ENCODE peak calls at places on chromosomes 16 and 17, in nine cellular contexts. W is esophagus squamous epithelium, G is H1, N is stomach, H is prostate gland, L is HCT116, M is body of pancreas, Q is right lobe of liver, I is spleen. O is an unnamed sample.

GRCh38 chr16:77171750-77172635 is 19.0 kb upstream of the MON1B start:
- DNase-seq in W (no peak), Q (no peak), H (peak; percentile 63), G (no peak), N (no peak), M (peak; percentile 67), L (peak; percentile 49), I (no peak), O (no peak)

GRCh38 chr17:71472809-71473789 is 647.7 kb upstream of the SOX9 start:
- DNase-seq in H (peak; percentile 27), M (peak; percentile 48), N (no peak), W (no peak), G (peak; percentile 7), L (peak; percentile 86), Q (no peak), I (no peak), O (no peak)

GRCh38 chr16:7140899-7141298 is 191.7 kb upstream of the RBFOX1 start:
- DNase-seq in I (no peak), G (peak; percentile 1), W (no peak), H (no peak), N (no peak), L (no peak), M (no peak), Q (no peak), O (no peak)

GRCh38 chr16:22356930-22357634 is 17.3 kb downstream of the CDR2 start:
- DNase-seq in I (no peak), H (no peak), Q (no peak), W (no peak), N (no peak), M (no peak), G (no peak), L (no peak), O (no peak)

GRCh38 chr16:797120-797420 is 3.5 kb downstream of the GNG13 start:
- DNase-seq in L (no peak), M (no peak), Q (no peak), H (no peak), W (no peak), N (no peak), I (no peak), G (no peak), O (no peak)

GRCh38 chr16:87723224-87723619 is 42.6 kb downstream of the KLHDC4 start:
- DNase-seq in I (peak; percentile 83), W (no peak), Q (no peak), M (peak; percentile 63), H (no peak), N (peak; percentile 48), L (no peak), G (no peak), O (no peak)

GRCh38 chr16:66617728-66618127 is 13.2 kb downstream of the CMTM3 start:
- DNase-seq in H (no peak), N (no peak), I (peak; percentile 47), M (no peak), G (no peak), W (no peak), L (no peak), Q (no peak), O (no peak)

GRCh38 chr16:79283578-79283977 is 317.0 kb downstream of the MAF start:
- DNase-seq in I (no peak), G (no peak), L (no peak), M (no peak), Q (peak; percentile 81), N (no peak), H (no peak), W (no peak), O (no peak)

GRCh38 chr17:21278304-21279197 is 6.0 kb upstream of the MAP2K3 start:
- DNase-seq in L (no peak), G (no peak), I (peak; percentile 87), N (peak; percentile 87), W (no peak), M (peak; percentile 47), H (no peak), Q (peak; percentile 53), O (no peak)

GRCh38 chr16:24318670-24319069 is 62.5 kb downstream of the CACNG3 start:
- DNase-seq in I (no peak), H (no peak), G (peak; percentile 15), M (no peak), W (no peak), Q (no peak), N (no peak), L (no peak), O (no peak)

GRCh38 chr16:56332464-56333079 is 92.8 kb downstream of the AMFR start:
- DNase-seq in H (no peak), Q (peak; percentile 88), W (no peak), G (no peak), L (peak; percentile 65), N (peak; percentile 68), M (peak; percentile 63), I (no peak), O (peak; percentile 46)

GRCh38 chr17:27376637-27377547 is 79.4 kb upstream of the KSR1 start:
- DNase-seq in W (no peak), L (peak; percentile 23), H (no peak), G (no peak), I (no peak), M (no peak), N (no peak), Q (no peak), O (no peak)

GRCh38 chr16:86737083-86737482 is 158.7 kb downstream of the FOXL1 start:
- DNase-seq in H (no peak), W (no peak), G (no peak), L (no peak), M (no peak), I (peak; percentile 42), N (no peak), Q (no peak), O (no peak)

GRCh38 chr17:78450696-78451344 is 72.4 kb downstream of the PGS1 start:
- DNase-seq in M (no peak), I (no peak), Q (no peak), N (no peak), W (no peak), G (no peak), H (no peak), L (no peak), O (no peak)

GRCh38 chr16:57643166-57643813 is 14.9 kb downstream of the ADGRG1 start:
- DNase-seq in H (no peak), N (no peak), Q (no peak), G (no peak), W (no peak), L (no peak), I (no peak), M (no peak), O (no peak)

GRCh38 chr17:9676742-9677387 is 31.5 kb downstream of the USP43 start:
- DNase-seq in I (no peak), L (peak; percentile 91), H (no peak), W (no peak), Q (no peak), G (no peak), N (no peak), M (no peak), O (no peak)

GRCh38 chr16:89490386-89491237 is at the start of gene ANKRD11:
- DNase-seq in I (peak; percentile 99), Q (peak; percentile 99), H (peak; percentile 99), L (peak; percentile 100), W (peak; percentile 97), M (peak; percentile 100), G (peak; percentile 99), N (peak; percentile 98), O (peak; percentile 99)
- TF ChIP-seq POLR2A in I (no peak), Q (peak; percentile 97), H (peak; percentile 91), L (peak; percentile 49), W (no peak), M (peak; percentile 86), G (peak; percentile 81), N (no peak), O (peak; percentile 91)

GRCh38 chr16:49700928-49701685 is 154.8 kb downstream of the ZNF423 start:
- DNase-seq in M (no peak), G (no peak), Q (no peak), H (no peak), L (no peak), W (no peak), N (no peak), I (no peak), O (no peak)

GRCh38 chr16:49699718-49700117 is 156.2 kb downstream of the ZNF423 start:
- DNase-seq in Q (no peak), W (no peak), M (no peak), H (no peak), I (no peak), G (no peak), N (no peak), L (no peak), O (no peak)

GRCh38 chr16:49701867-49702494 is 153.9 kb downstream of the ZNF423 start:
- DNase-seq in G (no peak), N (no peak), W (no peak), L (no peak), I (no peak), M (peak; percentile 33), Q (no peak), H (peak; percentile 26), O (peak; percentile 81)

GRCh38 chr16:49698931-49699715 is 156.8 kb downstream of the ZNF423 start:
- DNase-seq in M (peak; percentile 3), H (no peak), L (no peak), N (no peak), G (no peak), W (no peak), Q (no peak), I (no peak), O (peak; percentile 78)

GRCh38 chr16:49700222-49700927 is 155.5 kb downstream of the ZNF423 start:
- DNase-seq in G (no peak), H (no peak), N (no peak), Q (no peak), L (no peak), I (no peak), M (no peak), W (no peak), O (peak; percentile 68)
- H3K4me1 ChIP-seq in G (peaks cover 66% of the 10 kb centered on the region), H (no peaks in the 10 kb centered on the region), N (peaks cover 46% of the 10 kb centered on the region), Q (no peaks in the 10 kb centered on the region), L (peaks cover 5% of the 10 kb centered on the region), I (no peaks in the 10 kb centered on the region), M (no peaks in the 10 kb centered on the region), W (peaks cover 38% of the 10 kb centered on the region), O (peaks cover 26% of the 10 kb centered on the region)

GRCh38 chr16:69942627-69943170 is 8.4 kb upstream of the CLEC18A start:
- DNase-seq in I (no peak), H (no peak), L (no peak), M (no peak), G (no peak), W (no peak), N (no peak), Q (no peak), O (no peak)
- H3K27me3 ChIP-seq in I (no peaks in the 10 kb centered on the region), H (no peaks in the 10 kb centered on the region), L (no peaks in the 10 kb centered on the region), M (no peaks in the 10 kb centered on the region), G (no peaks in the 10 kb centered on the region), W (no peaks in the 10 kb centered on the region), N (no peaks in the 10 kb centered on the region), Q (no peaks in the 10 kb centered on the region), O (no peaks in the 10 kb centered on the region)

DNA sequence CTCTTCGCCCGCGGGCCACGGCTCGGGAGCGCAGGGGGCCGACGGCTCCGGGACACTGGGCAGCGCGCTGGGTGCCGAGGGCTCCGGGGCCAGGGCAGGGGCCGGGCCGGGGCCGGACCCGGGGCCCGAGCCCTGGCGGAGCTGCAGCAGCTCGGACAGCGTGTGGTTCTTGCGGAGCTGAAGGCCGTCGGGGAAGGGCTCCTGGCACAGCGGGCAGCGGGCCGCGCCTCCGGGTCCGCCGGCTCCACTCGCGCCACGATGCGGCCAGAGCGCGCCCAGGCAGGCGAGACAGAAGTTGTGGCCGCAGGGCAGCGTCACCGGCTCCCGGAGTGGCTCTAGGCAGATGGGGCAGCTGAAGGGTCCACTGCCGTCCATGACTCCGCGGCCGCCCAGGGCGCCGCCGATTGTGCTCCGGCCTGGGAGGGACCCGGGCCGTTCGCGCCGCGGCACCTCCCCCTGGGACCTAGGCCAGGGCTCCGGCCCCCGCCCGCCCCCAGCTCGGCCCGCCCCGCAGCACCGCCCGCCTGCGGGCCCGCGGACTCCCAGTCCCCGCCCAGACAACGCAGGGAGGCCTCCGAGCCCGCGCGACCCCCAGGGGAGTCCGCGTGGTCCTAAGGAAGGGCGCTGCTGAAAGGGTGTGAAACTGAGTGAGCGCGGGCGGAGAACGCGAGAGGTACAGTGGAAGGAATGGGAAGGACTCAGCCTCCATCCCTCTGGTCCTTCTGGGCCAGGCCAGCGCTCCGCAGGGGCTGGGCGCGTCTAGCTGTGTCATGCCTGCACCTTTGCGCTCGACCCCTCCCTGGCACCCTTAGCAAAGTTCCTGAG is at the start of gene TRIM47:
- DNase-seq in M (peak; percentile 66), N (peak; percentile 68), G (no peak), I (peak; percentile 88), H (peak; percentile 46), Q (peak; percentile 83), L (no peak), W (no peak), O (peak; percentile 71)
- TF ChIP-seq POLR2A in M (peak; percentile 81), N (no peak), G (no peak), I (no peak), H (peak; percentile 88), Q (peak; percentile 73), L (no peak), W (no peak), O (peak; percentile 53)